ENCODE peak calls at places on chromosomes 5 and 9, in five cellular contexts. Q, L, M, W and J are unnamed samples.

GRCh38 chr5:6704361-6704851 is 8.8 kb upstream of the TENT4A start:
- DNase-seq in Q (no peak), M (no peak), W (no peak), L (peak), J (no peak)

GRCh38 chr5:671459-672328 is 21.5 kb downstream of the TPPP start:
- DNase-seq in W (peak), Q (peak), M (peak), L (peak), J (no peak)

GRCh38 chr5:160702323-160702722 is 149.7 kb downstream of the ATP10B start:
- DNase-seq in W (no peak), M (no peak), Q (no peak), L (no peak), J (no peak)

GRCh38 chr9:113955076-113955752 is 79.1 kb downstream of the ZNF618 start:
- DNase-seq in M (no peak), Q (no peak), L (no peak), W (no peak), J (no peak)

GRCh38 chr9:15160673-15161072 is 146.3 kb downstream of the TTC39B start:
- DNase-seq in W (no peak), L (no peak), Q (no peak), M (no peak), J (no peak)

GRCh38 chr9:131839281-131840084 is 99.6 kb upstream of the RAPGEF1 start:
- DNase-seq in Q (no peak), L (peak), W (peak), M (no peak), J (peak)

GRCh38 chr9:127684576-127684975 is 22.2 kb upstream of the CFAP157 start:
- DNase-seq in M (no peak), L (no peak), W (no peak), Q (no peak), J (no peak)

GRCh38 chr5:124743534-124744169 is 2.8 kb downstream of the ZNF608 start:
- DNase-seq in M (no peak), Q (no peak), L (peak), W (no peak), J (no peak)

GRCh38 chr9:26833792-26834191 is 58.8 kb downstream of the CAAP1 start:
- DNase-seq in L (no peak), M (no peak), W (no peak), Q (no peak), J (no peak)

GRCh38 chr5:109987355-109987754 is 297.6 kb downstream of the MAN2A1 start:
- DNase-seq in M (no peak), L (no peak), Q (no peak), W (no peak), J (no peak)

GRCh38 chr5:159097461-159098284 is 2.0 kb downstream of the EBF1 start:
- DNase-seq in L (no peak), W (no peak), Q (no peak), M (no peak), J (no peak)

GRCh38 chr9:83166369-83166768 is 103.4 kb upstream of the RASEF start:
- DNase-seq in Q (no peak), M (no peak), W (no peak), L (peak), J (no peak)